ENCODE peak calls at places on chromosome 21, in four cellular contexts. N, R, H and K are unnamed samples.

GRCh38 chr21:16028163-16028562 is 298.4 kb downstream of the USP25 start:
- DNase-seq in N (no peak), R (no peak), H (no peak), K (no peak)

GRCh38 chr21:34223376-34223775 is 140.4 kb upstream of the KCNE2 start:
- DNase-seq in N (no peak), R (no peak), H (no peak), K (no peak)

GRCh38 chr21:43280949-43281633 is 112.3 kb downstream of the CRYAA start:
- DNase-seq in N (no peak), R (no peak), H (no peak), K (peak)

GRCh38 chr21:30990514-30991304 is 47.6 kb downstream of the KRTAP19-8 start:
- DNase-seq in N (no peak), R (peak), H (no peak), K (no peak)

GRCh38 chr21:28099296-28099695 is 893.4 kb downstream of the LTN1 start:
- DNase-seq in N (no peak), R (no peak), H (no peak), K (no peak)

GRCh38 chr21:29374481-29374880 is 75.8 kb downstream of the BACH1 start:
- DNase-seq in N (no peak), R (no peak), H (no peak), K (no peak)

GRCh38 chr21:14725219-14725618 is 179.1 kb upstream of the SAMSN1 start:
- DNase-seq in N (no peak), R (no peak), H (no peak), K (no peak)

GRCh38 chr21:26495283-26495849 is 77.7 kb downstream of the CYYR1 start:
- DNase-seq in N (no peak), R (no peak), H (no peak), K (no peak)

GRCh38 chr21:27476696-27477095 is 509.8 kb upstream of the ADAMTS5 start:
- DNase-seq in N (peak), R (no peak), H (no peak), K (no peak)

GRCh38 chr21:42666918-42667317 is 13.5 kb downstream of the PDE9A start:
- DNase-seq in N (no peak), R (no peak), H (no peak), K (no peak)

GRCh38 chr21:42164064-42164789 is 54.7 kb upstream of the ABCG1 start:
- DNase-seq in N (no peak), R (no peak), H (peak), K (no peak)

GRCh38 chr21:42406201-42406601 is 2.5 kb downstream of the UBASH3A start:
- DNase-seq in N (no peak), R (no peak), H (no peak), K (no peak)

GRCh38 chr21:25215698-25216384 is 391.4 kb downstream of the MRPL39 start:
- DNase-seq in N (no peak), R (no peak), H (no peak), K (no peak)

GRCh38 chr21:45954271-45954670 is 27.3 kb upstream of the COL6A1 start:
- DNase-seq in N (no peak), R (no peak), H (no peak), K (no peak)
- TF ChIP-seq CTCF in N (peak), R (peak), H (no peak), K (peak)

DNA sequence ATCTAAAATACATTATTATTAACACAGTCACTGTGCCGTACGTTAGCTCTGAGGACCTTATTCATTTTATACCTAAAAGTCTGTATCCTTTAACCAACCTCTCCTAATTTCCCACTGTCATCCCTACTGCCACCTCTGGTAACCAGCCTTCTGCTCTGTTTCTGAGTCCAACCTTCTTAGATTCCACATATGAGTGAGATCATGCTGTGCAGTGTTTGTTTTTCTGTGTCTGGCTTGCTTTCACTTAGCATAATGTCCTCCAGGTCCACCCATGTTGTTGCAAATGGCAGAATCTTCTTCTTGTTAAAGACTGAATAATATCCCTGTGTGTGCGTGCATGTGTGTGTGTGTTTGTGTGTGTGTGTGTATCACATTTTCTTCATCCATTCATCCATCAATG is 64.2 kb downstream of the ETS2 start:
- DNase-seq in N (peak), R (no peak), H (no peak), K (no peak)
- TF ChIP-seq CTCF in N (peak), R (no peak), H (no peak), K (peak)

GRCh38 chr21:38834725-38835124 is 29.0 kb downstream of the ETS2 start:
- DNase-seq in N (no peak), R (no peak), H (no peak), K (no peak)

GRCh38 chr21:38832664-38833063 is 26.9 kb downstream of the ETS2 start:
- DNase-seq in N (no peak), R (no peak), H (no peak), K (no peak)

GRCh38 chr21:38831526-38832467 is 26.1 kb downstream of the ETS2 start:
- DNase-seq in N (peak), R (peak), H (no peak), K (no peak)

GRCh38 chr21:38830667-38831525 is 25.2 kb downstream of the ETS2 start:
- DNase-seq in N (no peak), R (no peak), H (no peak), K (no peak)

GRCh38 chr21:38833122-38833521 is 27.4 kb downstream of the ETS2 start:
- DNase-seq in N (no peak), R (no peak), H (no peak), K (no peak)
- TF ChIP-seq CTCF in N (no peak), R (no peak), H (peak), K (peak)

GRCh38 chr21:21816778-21817177 is 818.6 kb downstream of the NCAM2 start:
- DNase-seq in N (no peak), R (no peak), H (no peak), K (no peak)
- TF ChIP-seq CTCF in N (no peak), R (no peak), H (no peak), K (no peak)

DNA sequence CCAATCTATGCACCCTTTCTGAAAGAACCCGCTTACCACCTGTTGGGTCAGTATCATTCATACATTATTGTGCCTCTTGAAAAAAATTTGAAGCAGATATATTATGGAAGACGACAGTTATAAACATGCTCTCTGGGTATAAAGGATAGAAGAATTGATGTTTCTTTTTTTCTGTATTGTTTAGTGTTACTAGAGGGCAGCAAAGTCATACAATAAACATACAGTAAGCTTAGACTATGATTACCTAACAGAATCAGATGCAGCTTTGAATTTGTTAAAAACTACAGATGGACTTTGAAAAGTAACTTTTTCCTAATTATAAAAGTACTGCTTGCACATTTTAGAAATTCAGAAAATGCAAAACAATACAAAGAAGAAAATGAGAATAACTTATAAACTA is 11.1 kb upstream of the PAXBP1 start:
- DNase-seq in N (no peak), R (no peak), H (no peak), K (no peak)
- TF ChIP-seq CTCF in N (no peak), R (no peak), H (no peak), K (peak)

GRCh38 chr21:44929799-44930542 is 9.3 kb upstream of the ITGB2 start:
- DNase-seq in N (no peak), R (no peak), H (no peak), K (peak)

GRCh38 chr21:44927259-44927586 is 6.5 kb upstream of the ITGB2 start:
- DNase-seq in N (no peak), R (no peak), H (no peak), K (no peak)

GRCh38 chr21:44926364-44927101 is 5.8 kb upstream of the ITGB2 start:
- DNase-seq in N (no peak), R (no peak), H (no peak), K (no peak)

GRCh38 chr21:44929242-44929798 is 8.6 kb upstream of the ITGB2 start:
- DNase-seq in N (no peak), R (no peak), H (no peak), K (no peak)

DNA sequence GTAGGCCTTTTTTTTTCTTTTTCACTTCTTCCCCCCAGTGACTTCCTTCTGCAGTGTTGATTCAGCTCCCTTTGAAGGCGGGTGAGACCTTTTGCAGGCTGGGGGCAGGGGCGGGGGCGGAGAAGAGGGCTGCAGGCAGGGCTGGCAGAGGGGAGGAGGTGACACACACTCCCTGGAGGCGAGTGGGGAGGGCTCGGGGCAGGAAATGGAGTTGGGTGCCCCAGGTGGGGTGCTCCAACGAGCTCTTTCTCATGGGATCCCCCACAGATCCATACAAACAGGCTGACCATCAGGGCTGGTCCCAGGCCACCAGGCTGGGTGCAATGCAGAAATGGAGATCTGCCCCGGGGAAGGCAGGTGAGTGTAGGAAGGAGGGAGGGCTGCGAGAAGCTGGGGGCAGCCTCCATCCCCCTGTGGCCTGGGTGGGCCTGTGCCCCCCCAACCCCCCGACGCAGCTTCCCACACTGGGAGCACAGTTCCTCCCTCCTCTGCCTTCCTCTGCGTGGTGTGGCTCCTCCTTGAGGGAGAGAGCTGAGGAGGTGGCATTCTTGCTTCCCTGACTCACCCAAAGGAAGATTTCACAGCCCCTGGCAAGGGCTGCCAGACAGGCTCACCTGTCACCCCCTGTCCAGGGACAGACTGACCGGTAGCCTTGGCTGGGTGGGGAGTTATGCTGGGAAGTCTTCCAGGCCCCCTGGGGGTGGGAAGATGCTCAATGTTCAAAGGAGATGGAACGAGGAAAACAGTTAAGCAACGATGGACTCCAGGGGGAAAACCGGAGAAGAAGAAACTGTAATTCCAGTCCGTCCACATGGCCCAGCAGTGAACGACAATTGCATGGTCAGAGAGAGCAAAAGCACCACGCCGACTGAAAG is 7.1 kb upstream of the ITGB2 start:
- DNase-seq in N (peak), R (no peak), H (no peak), K (no peak)
- TF ChIP-seq CTCF in N (no peak), R (no peak), H (no peak), K (peak)

DNA sequence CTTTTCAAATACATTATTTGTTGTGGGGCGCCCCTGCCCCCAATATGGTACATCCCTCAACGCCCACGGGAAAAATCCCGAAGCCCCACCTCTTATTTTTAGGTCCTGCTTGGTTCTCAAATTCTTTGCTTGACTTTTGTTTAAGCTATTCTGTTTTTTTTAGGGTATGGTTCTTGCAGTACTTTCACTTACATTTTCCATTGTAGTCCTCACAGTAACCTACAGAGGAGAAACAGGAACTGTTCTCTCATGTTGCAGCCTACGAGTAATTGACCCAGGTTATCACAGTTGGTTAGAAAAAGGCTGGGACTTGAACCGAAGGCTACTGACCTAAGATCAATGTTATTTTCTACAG is 699 bp upstream of the C21orf91 start:
- DNase-seq in N (no peak), R (no peak), H (no peak), K (no peak)
- TF ChIP-seq CTCF in N (no peak), R (no peak), H (no peak), K (no peak)

GRCh38 chr21:36854391-36854790 is 112.1 kb downstream of the HLCS start:
- DNase-seq in N (peak), R (no peak), H (no peak), K (no peak)
- TF ChIP-seq CTCF in N (peak), R (peak), H (peak), K (peak)

DNA sequence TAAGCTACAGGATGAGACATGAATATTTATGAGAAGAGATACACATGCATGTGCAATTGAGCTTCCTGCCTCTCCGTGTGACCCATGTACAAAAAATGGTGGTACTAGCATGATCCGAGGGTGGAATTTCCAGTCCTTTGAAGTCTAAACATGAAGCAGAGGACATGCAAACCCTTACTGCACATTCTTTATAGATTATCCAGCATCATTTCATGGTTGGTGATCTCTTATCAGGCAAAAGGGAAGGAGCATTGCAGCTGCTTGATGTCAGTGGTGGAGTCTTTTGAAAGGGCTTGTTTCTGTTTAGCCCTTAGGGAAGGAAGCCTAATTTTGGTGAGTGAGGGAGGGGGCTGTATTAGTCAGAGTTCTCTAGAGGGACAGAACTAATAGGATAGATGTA is 448.6 kb downstream of the SETD4 start:
- DNase-seq in N (no peak), R (no peak), H (no peak), K (no peak)
- TF ChIP-seq CTCF in N (no peak), R (no peak), H (no peak), K (no peak)